ENCODE peak calls at places on chromosomes 13 and 19, in eight cellular contexts. One of them, this sample, is unnamed.

GRCh38 chr19:30225615-30226463 is 146.3 kb upstream of the ZNF536 start:
- DNase-seq in H1: no peak
- DNase-seq in GM12878: no peak
- DNase-seq in HCT116: no peak
- DNase-seq in SK-N-SH: peak; percentile 73
- DNase-seq in endothelial cell of umbilical vein: no peak
- DNase-seq in HepG2: no peak
- DNase-seq in K562: no peak
- DNase-seq in this sample: peak; percentile 52

GRCh38 chr19:11338164-11338563 is 1.3 kb downstream of the RAB3D start:
- DNase-seq in H1: no peak
- DNase-seq in GM12878: no peak
- DNase-seq in HCT116: no peak
- DNase-seq in SK-N-SH: peak; percentile 19
- DNase-seq in endothelial cell of umbilical vein: no peak
- DNase-seq in HepG2: no peak
- DNase-seq in K562: no peak
- DNase-seq in this sample: no peak

GRCh38 chr13:111262715-111263114 is 57.7 kb upstream of the TEX29 start:
- DNase-seq in H1: no peak
- DNase-seq in GM12878: no peak
- DNase-seq in HCT116: no peak
- DNase-seq in SK-N-SH: no peak
- DNase-seq in endothelial cell of umbilical vein: no peak
- DNase-seq in HepG2: no peak
- DNase-seq in K562: no peak
- DNase-seq in this sample: no peak

GRCh38 chr13:86976521-86977324 is 694.4 kb upstream of the SLITRK5 start:
- DNase-seq in H1: no peak
- DNase-seq in GM12878: no peak
- DNase-seq in HCT116: no peak
- DNase-seq in SK-N-SH: no peak
- DNase-seq in endothelial cell of umbilical vein: no peak
- DNase-seq in HepG2: no peak
- DNase-seq in K562: no peak
- DNase-seq in this sample: no peak

GRCh38 chr19:18112989-18113478 is 15.5 kb downstream of the MAST3 start:
- DNase-seq in H1: no peak
- DNase-seq in GM12878: no peak
- DNase-seq in HCT116: peak; percentile 51
- DNase-seq in SK-N-SH: peak; percentile 90
- DNase-seq in endothelial cell of umbilical vein: peak; percentile 80
- DNase-seq in HepG2: peak; percentile 71
- DNase-seq in K562: peak; percentile 91
- DNase-seq in this sample: peak; percentile 94

GRCh38 chr19:49656456-49657109 is 9.1 kb downstream of the IRF3 start:
- DNase-seq in H1: no peak
- DNase-seq in GM12878: no peak
- DNase-seq in HCT116: no peak
- DNase-seq in SK-N-SH: no peak
- DNase-seq in endothelial cell of umbilical vein: no peak
- DNase-seq in HepG2: no peak
- DNase-seq in K562: no peak
- DNase-seq in this sample: no peak

GRCh38 chr19:41701401-41702075 is 6.9 kb upstream of the CEACAM5 start:
- DNase-seq in H1: no peak
- DNase-seq in GM12878: no peak
- DNase-seq in HCT116: no peak
- DNase-seq in SK-N-SH: no peak
- DNase-seq in endothelial cell of umbilical vein: no peak
- DNase-seq in HepG2: no peak
- DNase-seq in K562: peak; percentile 41
- DNase-seq in this sample: peak; percentile 87

GRCh38 chr19:58166708-58167280 is 16.1 kb upstream of the ZNF274 start:
- DNase-seq in H1: no peak
- DNase-seq in GM12878: no peak
- DNase-seq in HCT116: no peak
- DNase-seq in SK-N-SH: no peak
- DNase-seq in endothelial cell of umbilical vein: no peak
- DNase-seq in HepG2: no peak
- DNase-seq in K562: no peak
- DNase-seq in this sample: no peak

GRCh38 chr13:24224232-24224680 is 63.7 kb downstream of the SPATA13 start:
- DNase-seq in H1: no peak
- DNase-seq in GM12878: no peak
- DNase-seq in HCT116: no peak
- DNase-seq in SK-N-SH: no peak
- DNase-seq in endothelial cell of umbilical vein: no peak
- DNase-seq in HepG2: no peak
- DNase-seq in K562: no peak
- DNase-seq in this sample: no peak

GRCh38 chr19:33290956-33291622 is 11.2 kb downstream of the CEBPA start:
- DNase-seq in H1: no peak
- DNase-seq in GM12878: no peak
- DNase-seq in HCT116: no peak
- DNase-seq in SK-N-SH: no peak
- DNase-seq in endothelial cell of umbilical vein: no peak
- DNase-seq in HepG2: no peak
- DNase-seq in K562: no peak
- DNase-seq in this sample: no peak

GRCh38 chr19:47445937-47446402 is 25.7 kb downstream of the SLC8A2 start:
- DNase-seq in H1: no peak
- DNase-seq in GM12878: no peak
- DNase-seq in HCT116: no peak
- DNase-seq in SK-N-SH: peak; percentile 89
- DNase-seq in endothelial cell of umbilical vein: no peak
- DNase-seq in HepG2: no peak
- DNase-seq in K562: peak; percentile 75
- DNase-seq in this sample: peak; percentile 67

GRCh38 chr13:45827318-45827717 is 24.2 kb downstream of the SIAH3 start:
- DNase-seq in H1: no peak
- DNase-seq in GM12878: no peak
- DNase-seq in HCT116: no peak
- DNase-seq in SK-N-SH: no peak
- DNase-seq in endothelial cell of umbilical vein: no peak
- DNase-seq in HepG2: no peak
- DNase-seq in K562: no peak
- DNase-seq in this sample: no peak

GRCh38 chr13:50127017-50127725 is 111.9 kb downstream of the KCNRG start:
- DNase-seq in H1: no peak
- DNase-seq in GM12878: no peak
- DNase-seq in HCT116: no peak
- DNase-seq in SK-N-SH: no peak
- DNase-seq in endothelial cell of umbilical vein: no peak
- DNase-seq in HepG2: no peak
- DNase-seq in K562: no peak
- DNase-seq in this sample: peak; percentile 63

GRCh38 chr19:52923782-52924593 is 760 bp upstream of the ZNF888 start:
- DNase-seq in H1: no peak
- DNase-seq in GM12878: no peak
- DNase-seq in HCT116: no peak
- DNase-seq in SK-N-SH: no peak
- DNase-seq in endothelial cell of umbilical vein: peak; percentile 6
- DNase-seq in HepG2: peak; percentile 39
- DNase-seq in K562: peak; percentile 89
- DNase-seq in this sample: peak; percentile 70

GRCh38 chr19:50875795-50876422 is 2.7 kb downstream of the KLK2 start:
- DNase-seq in H1: no peak
- DNase-seq in GM12878: no peak
- DNase-seq in HCT116: no peak
- DNase-seq in SK-N-SH: no peak
- DNase-seq in endothelial cell of umbilical vein: no peak
- DNase-seq in HepG2: no peak
- DNase-seq in K562: no peak
- DNase-seq in this sample: no peak

GRCh38 chr13:66586489-66586888 is 643.6 kb downstream of the PCDH9 start:
- DNase-seq in H1: no peak
- DNase-seq in GM12878: no peak
- DNase-seq in HCT116: no peak
- DNase-seq in SK-N-SH: no peak
- DNase-seq in endothelial cell of umbilical vein: no peak
- DNase-seq in HepG2: no peak
- DNase-seq in K562: no peak
- DNase-seq in this sample: no peak

GRCh38 chr13:87057807-87058520 is 613.2 kb upstream of the SLITRK5 start:
- DNase-seq in H1: no peak
- DNase-seq in GM12878: no peak
- DNase-seq in HCT116: no peak
- DNase-seq in SK-N-SH: no peak
- DNase-seq in endothelial cell of umbilical vein: no peak
- DNase-seq in HepG2: no peak
- DNase-seq in K562: no peak
- DNase-seq in this sample: no peak

GRCh38 chr13:27965343-27965739 is 3.8 kb downstream of the CDX2 start:
- DNase-seq in H1: no peak
- DNase-seq in GM12878: no peak
- DNase-seq in HCT116: no peak
- DNase-seq in SK-N-SH: peak; percentile 10
- DNase-seq in endothelial cell of umbilical vein: no peak
- DNase-seq in HepG2: no peak
- DNase-seq in K562: no peak
- DNase-seq in this sample: peak; percentile 52

GRCh38 chr13:57286511-57287098 is 119.6 kb downstream of the PRR20E start:
- DNase-seq in H1: no peak
- DNase-seq in GM12878: no peak
- DNase-seq in HCT116: no peak
- DNase-seq in SK-N-SH: peak; percentile 1
- DNase-seq in endothelial cell of umbilical vein: no peak
- DNase-seq in HepG2: no peak
- DNase-seq in K562: no peak
- DNase-seq in this sample: no peak

GRCh38 chr19:19185853-19186728 is 5.9 kb downstream of the BORCS8 start:
- DNase-seq in H1: peak; percentile 61
- DNase-seq in GM12878: no peak
- DNase-seq in HCT116: peak; percentile 50
- DNase-seq in SK-N-SH: peak; percentile 83
- DNase-seq in endothelial cell of umbilical vein: peak; percentile 15
- DNase-seq in HepG2: peak; percentile 68
- DNase-seq in K562: peak; percentile 86
- DNase-seq in this sample: peak; percentile 97

GRCh38 chr13:43326100-43326499 is 302.7 kb downstream of the DNAJC15 start:
- DNase-seq in H1: no peak
- DNase-seq in GM12878: no peak
- DNase-seq in HCT116: no peak
- DNase-seq in SK-N-SH: no peak
- DNase-seq in endothelial cell of umbilical vein: no peak
- DNase-seq in HepG2: no peak
- DNase-seq in K562: no peak
- DNase-seq in this sample: no peak

GRCh38 chr13:28716511-28716910 is 2.3 kb downstream of the SLC46A3 start:
- DNase-seq in H1: no peak
- DNase-seq in GM12878: no peak
- DNase-seq in HCT116: peak; percentile 35
- DNase-seq in SK-N-SH: no peak
- DNase-seq in endothelial cell of umbilical vein: peak; percentile 90
- DNase-seq in HepG2: no peak
- DNase-seq in K562: peak; percentile 9
- DNase-seq in this sample: no peak

GRCh38 chr13:32472194-32472621 is 44.3 kb upstream of the N4BP2L1 start:
- DNase-seq in H1: no peak
- DNase-seq in GM12878: peak; percentile 56
- DNase-seq in HCT116: no peak
- DNase-seq in SK-N-SH: no peak
- DNase-seq in endothelial cell of umbilical vein: no peak
- DNase-seq in HepG2: no peak
- DNase-seq in K562: no peak
- DNase-seq in this sample: no peak
- H2AFZ ChIP-seq in H1: no peak overlapping the region
- H2AFZ ChIP-seq in GM12878: peak overlapping the region; percentile 62
- H2AFZ ChIP-seq in HCT116: no peak overlapping the region
- H2AFZ ChIP-seq in SK-N-SH: no peak overlapping the region
- H2AFZ ChIP-seq in endothelial cell of umbilical vein: no peak overlapping the region
- H2AFZ ChIP-seq in HepG2: no peak overlapping the region
- H2AFZ ChIP-seq in K562: peak overlapping the region; percentile 60
- H2AFZ ChIP-seq in this sample: no peak overlapping the region

GRCh38 chr19:55667511-55667910 is 7.5 kb upstream of the EPN1 start:
- DNase-seq in H1: no peak
- DNase-seq in GM12878: no peak
- DNase-seq in HCT116: no peak
- DNase-seq in SK-N-SH: no peak
- DNase-seq in endothelial cell of umbilical vein: no peak
- DNase-seq in HepG2: no peak
- DNase-seq in K562: no peak
- DNase-seq in this sample: no peak
- TF ChIP-seq POLR2AphosphoS5 in H1: no peak
- TF ChIP-seq POLR2AphosphoS5 in GM12878: no peak
- TF ChIP-seq POLR2AphosphoS5 in HCT116: no peak
- TF ChIP-seq POLR2AphosphoS5 in SK-N-SH: no peak
- TF ChIP-seq POLR2AphosphoS5 in endothelial cell of umbilical vein: no peak
- TF ChIP-seq POLR2AphosphoS5 in HepG2: no peak
- TF ChIP-seq POLR2AphosphoS5 in K562: no peak
- TF ChIP-seq POLR2AphosphoS5 in this sample: no peak

GRCh38 chr13:20924758-20925394 is 22.3 kb upstream of the XPO4 start:
- DNase-seq in H1: no peak
- DNase-seq in GM12878: no peak
- DNase-seq in HCT116: peak; percentile 70
- DNase-seq in SK-N-SH: peak; percentile 59
- DNase-seq in endothelial cell of umbilical vein: peak; percentile 81
- DNase-seq in HepG2: peak; percentile 82
- DNase-seq in K562: peak; percentile 82
- DNase-seq in this sample: peak; percentile 97

GRCh38 chr13:20927858-20928257 is 25.3 kb upstream of the XPO4 start:
- DNase-seq in H1: no peak
- DNase-seq in GM12878: no peak
- DNase-seq in HCT116: no peak
- DNase-seq in SK-N-SH: no peak
- DNase-seq in endothelial cell of umbilical vein: no peak
- DNase-seq in HepG2: no peak
- DNase-seq in K562: no peak
- DNase-seq in this sample: no peak

GRCh38 chr13:20921572-20921971 is 19.0 kb upstream of the XPO4 start:
- DNase-seq in H1: no peak
- DNase-seq in GM12878: no peak
- DNase-seq in HCT116: no peak
- DNase-seq in SK-N-SH: no peak
- DNase-seq in endothelial cell of umbilical vein: no peak
- DNase-seq in HepG2: peak; percentile 78
- DNase-seq in K562: no peak
- DNase-seq in this sample: no peak

DNA sequence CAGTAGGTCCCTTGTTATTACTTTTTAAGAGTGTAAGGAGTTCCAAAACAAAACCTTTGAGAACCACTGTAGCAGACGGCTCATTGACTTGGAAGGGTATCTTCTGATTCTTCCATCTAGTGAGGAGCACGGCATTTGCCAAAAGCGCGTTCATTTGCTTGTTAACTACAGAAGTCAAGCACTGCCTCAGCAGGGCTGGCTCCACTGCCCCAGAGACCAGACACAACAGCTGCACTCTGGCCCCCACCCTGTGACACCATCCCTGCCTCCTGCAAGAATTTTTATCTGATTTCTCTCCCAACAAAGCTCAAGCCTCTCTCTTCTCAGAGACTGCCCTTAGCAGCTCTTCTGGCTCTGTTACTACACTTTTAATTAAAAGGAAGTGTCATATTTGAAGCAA is 20.7 kb upstream of the XPO4 start:
- DNase-seq in H1: no peak
- DNase-seq in GM12878: no peak
- DNase-seq in HCT116: no peak
- DNase-seq in SK-N-SH: no peak
- DNase-seq in endothelial cell of umbilical vein: no peak
- DNase-seq in HepG2: no peak
- DNase-seq in K562: peak; percentile 21
- DNase-seq in this sample: no peak
- H2AFZ ChIP-seq in H1: no peak overlapping the region
- H2AFZ ChIP-seq in GM12878: no peak overlapping the region
- H2AFZ ChIP-seq in HCT116: no peak overlapping the region
- H2AFZ ChIP-seq in SK-N-SH: no peak overlapping the region
- H2AFZ ChIP-seq in endothelial cell of umbilical vein: no peak overlapping the region
- H2AFZ ChIP-seq in HepG2: peak overlapping the region; percentile 54
- H2AFZ ChIP-seq in K562: no peak overlapping the region
- H2AFZ ChIP-seq in this sample: peak overlapping the region; percentile 81

GRCh38 chr19:6530385-6531162 is at the start of gene TNFSF9:
- DNase-seq in H1: no peak
- DNase-seq in GM12878: no peak
- DNase-seq in HCT116: peak; percentile 70
- DNase-seq in SK-N-SH: peak; percentile 90
- DNase-seq in endothelial cell of umbilical vein: peak; percentile 86
- DNase-seq in HepG2: peak; percentile 73
- DNase-seq in K562: peak; percentile 95
- DNase-seq in this sample: peak; percentile 87
- TF ChIP-seq POLR2AphosphoS5 in H1: peak; percentile 89
- TF ChIP-seq POLR2AphosphoS5 in GM12878: peak; percentile 100
- TF ChIP-seq POLR2AphosphoS5 in HCT116: peak; percentile 100
- TF ChIP-seq POLR2AphosphoS5 in SK-N-SH: peak; percentile 82
- TF ChIP-seq POLR2AphosphoS5 in endothelial cell of umbilical vein: peak; percentile 76
- TF ChIP-seq POLR2AphosphoS5 in HepG2: no peak
- TF ChIP-seq POLR2AphosphoS5 in K562: peak; percentile 95
- TF ChIP-seq POLR2AphosphoS5 in this sample: peak; percentile 60